ENCODE peak calls at places on chromosome 10, in seven cellular contexts. M is upper lobe of left lung; K is CD8-positive, alpha-beta memory T cell; B is A549; X is HCT116; W is mesendoderm; J is breast epithelium. Z is an unnamed sample.

GRCh38 chr10:103470755-103471653 is 8.0 kb downstream of the CALHM3 start:
- DNase-seq in M (no peak), K (peak), B (no peak), X (no peak), W (peak), J (peak), Z (no peak)

GRCh38 chr10:24503627-24504320 is 219.9 kb downstream of the ARHGAP21 start:
- DNase-seq in M (no peak), K (no peak), B (peak), X (peak), W (peak), J (no peak), Z (no peak)

GRCh38 chr10:131101011-131101410 is 210.5 kb downstream of the TCERG1L start:
- DNase-seq in M (no peak), K (no peak), B (no peak), X (no peak), W (no peak), J (no peak), Z (no peak)

GRCh38 chr10:50510517-50511473 is 113.0 kb downstream of the SGMS1 start:
- DNase-seq in M (no peak), K (no peak), B (no peak), X (no peak), W (no peak), J (no peak), Z (no peak)

GRCh38 chr10:3892440-3893101 is 107.6 kb upstream of the KLF6 start:
- DNase-seq in M (no peak), K (peak), B (no peak), X (no peak), W (peak), J (no peak), Z (no peak)

GRCh38 chr10:132638130-132638515 is 100.5 kb downstream of the INPP5A start:
- DNase-seq in M (no peak), K (no peak), B (no peak), X (no peak), W (no peak), J (no peak), Z (peak)

GRCh38 chr10:14304029-14304428 is 26.7 kb downstream of the FRMD4A start:
- DNase-seq in M (no peak), K (no peak), B (no peak), X (no peak), W (peak), J (no peak), Z (no peak)

GRCh38 chr10:43703286-43703685 is 54.6 kb upstream of the ZNF32 start:
- DNase-seq in M (peak), K (no peak), B (no peak), X (no peak), W (no peak), J (no peak), Z (no peak)

GRCh38 chr10:103265712-103266329 is 11.1 kb upstream of the INA start:
- DNase-seq in M (no peak), K (peak), B (peak), X (peak), W (peak), J (no peak), Z (peak)

GRCh38 chr10:79130846-79131245 is 62.1 kb downstream of the ZMIZ1 start:
- DNase-seq in M (no peak), K (no peak), B (no peak), X (no peak), W (peak), J (no peak), Z (no peak)

GRCh38 chr10:78292250-78292986 is 258.8 kb downstream of the RPS24 start:
- DNase-seq in M (no peak), K (no peak), B (no peak), X (no peak), W (no peak), J (no peak), Z (peak)

GRCh38 chr10:18340496-18341051 is 200.3 kb downstream of the CACNB2 start:
- DNase-seq in M (no peak), K (no peak), B (no peak), X (no peak), W (peak), J (no peak), Z (no peak)

GRCh38 chr10:126867567-126868365 is 37.5 kb upstream of the DOCK1 start:
- DNase-seq in M (no peak), K (no peak), B (no peak), X (no peak), W (no peak), J (no peak), Z (no peak)

GRCh38 chr10:86757110-86757790 is 831 bp downstream of the BMPR1A start:
- DNase-seq in M (no peak), K (peak), B (peak), X (peak), W (peak), J (peak), Z (peak)

GRCh38 chr10:76717141-76717540 is 920.5 kb downstream of the KCNMA1 start:
- DNase-seq in M (no peak), K (no peak), B (no peak), X (no peak), W (no peak), J (no peak), Z (no peak)

GRCh38 chr10:43390791-43391190 is 18.2 kb downstream of the HNRNPF start:
- DNase-seq in M (no peak), K (peak), B (no peak), X (no peak), W (peak), J (no peak), Z (peak)

GRCh38 chr10:129530486-129531065 is 63.5 kb downstream of the MGMT start:
- DNase-seq in M (no peak), K (no peak), B (no peak), X (no peak), W (no peak), J (no peak), Z (no peak)

GRCh38 chr10:129528376-129528978 is 61.4 kb downstream of the MGMT start:
- DNase-seq in M (no peak), K (no peak), B (no peak), X (no peak), W (no peak), J (no peak), Z (no peak)

GRCh38 chr10:129523723-129524316 is 56.8 kb downstream of the MGMT start:
- DNase-seq in M (no peak), K (no peak), B (no peak), X (no peak), W (no peak), J (no peak), Z (no peak)

GRCh38 chr10:129525408-129525807 is 58.4 kb downstream of the MGMT start:
- DNase-seq in M (no peak), K (no peak), B (no peak), X (no peak), W (no peak), J (peak), Z (no peak)

GRCh38 chr10:129526943-129527342 is 59.9 kb downstream of the MGMT start:
- DNase-seq in M (no peak), K (no peak), B (no peak), X (no peak), W (no peak), J (no peak), Z (no peak)
- H3K27ac ChIP-seq in M (no peak), K (no peak), B (no peak), X (no peak), W (no peak), J (no peak), Z (no peak)

GRCh38 chr10:117610321-117610720 is 67.8 kb downstream of the EMX2 start:
- DNase-seq in M (no peak), K (no peak), B (no peak), X (no peak), W (no peak), J (no peak), Z (no peak)

GRCh38 chr10:117603726-117604125 is 61.2 kb downstream of the EMX2 start:
- DNase-seq in M (no peak), K (no peak), B (no peak), X (no peak), W (no peak), J (no peak), Z (no peak)

GRCh38 chr10:117612113-117612512 is 69.6 kb downstream of the EMX2 start:
- DNase-seq in M (no peak), K (no peak), B (no peak), X (no peak), W (no peak), J (no peak), Z (no peak)

GRCh38 chr10:117609095-117609821 is 66.7 kb downstream of the EMX2 start:
- DNase-seq in M (no peak), K (no peak), B (peak), X (no peak), W (no peak), J (no peak), Z (no peak)
- H3K27ac ChIP-seq in M (no peak), K (no peak), B (peak), X (no peak), W (no peak), J (peak), Z (no peak)

GRCh38 chr10:96378741-96379140 is 19.9 kb upstream of the OPALIN start:
- DNase-seq in M (peak), K (no peak), B (no peak), X (no peak), W (no peak), J (no peak), Z (no peak)
- H3K27ac ChIP-seq in M (no peak), K (no peak), B (no peak), X (no peak), W (no peak), J (no peak), Z (no peak)

DNA sequence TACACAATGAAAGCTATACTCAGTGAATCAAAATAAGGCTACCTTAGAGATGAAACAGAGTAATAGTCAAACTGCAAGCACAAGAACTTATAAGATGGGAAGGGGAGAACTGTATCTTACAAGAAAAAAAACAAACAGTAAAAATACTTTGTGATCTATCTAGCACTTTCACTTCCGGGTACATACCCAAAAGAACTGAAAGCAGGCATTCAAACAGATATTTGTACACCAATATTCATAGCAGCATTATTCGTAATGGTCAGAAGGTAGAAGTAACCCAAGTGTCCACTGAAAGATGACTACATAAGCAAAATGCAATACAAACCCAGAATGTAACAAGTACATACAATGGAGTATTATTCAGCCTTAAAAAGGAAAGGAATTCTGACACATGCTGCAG is 18.0 kb downstream of the FAM204A start:
- DNase-seq in M (no peak), K (no peak), B (no peak), X (no peak), W (no peak), J (no peak), Z (no peak)
- H3K27ac ChIP-seq in M (no peak), K (no peak), B (no peak), X (no peak), W (no peak), J (no peak), Z (no peak)